ENCODE peak calls at places on chromosomes 5 and 9, in six cellular contexts. V is CD4-positive, alpha-beta memory T cell; A is tibial nerve; N is psoas muscle; U is GM23338; T is ascending aorta. G is an unnamed sample. For H3K36me3, the result is how much of the 10 kb centered on the place peaks cover.

GRCh38 chr9:83706703-83707517 is 848 bp downstream of the UBQLN1 start:
- DNase-seq in V (peak), A (no peak), N (peak), U (peak), T (peak), G (no peak)

GRCh38 chr5:105821800-105822199 is 1848.9 kb downstream of the EFNA5 start:
- DNase-seq in V (no peak), A (no peak), N (no peak), U (no peak), T (no peak), G (no peak)

GRCh38 chr9:121026260-121026691 is 23.8 kb downstream of the C5 start:
- DNase-seq in V (no peak), A (no peak), N (no peak), U (no peak), T (no peak), G (no peak)

GRCh38 chr5:33476992-33477391 is 36.2 kb downstream of the TARS1 start:
- DNase-seq in V (no peak), A (no peak), N (no peak), U (no peak), T (no peak), G (no peak)

GRCh38 chr9:90838098-90838497 is 36.5 kb downstream of the SYK start:
- DNase-seq in V (no peak), A (no peak), N (no peak), U (peak), T (no peak), G (no peak)

GRCh38 chr5:150116667-150117395 is 30.5 kb upstream of the CSF1R start:
- DNase-seq in V (no peak), A (peak), N (no peak), U (no peak), T (peak), G (peak)

GRCh38 chr5:173839117-173839713 is 48.9 kb upstream of the CPEB4 start:
- DNase-seq in V (no peak), A (no peak), N (no peak), U (no peak), T (no peak), G (no peak)

GRCh38 chr5:34660444-34660843 is 4.3 kb downstream of the RAI14 start:
- DNase-seq in V (no peak), A (no peak), N (no peak), U (no peak), T (no peak), G (no peak)

GRCh38 chr9:99782962-99783718 is 38.5 kb upstream of the NR4A3 start:
- DNase-seq in V (no peak), A (no peak), N (no peak), U (no peak), T (no peak), G (no peak)

GRCh38 chr5:118033686-118034338 is 954.5 kb downstream of the DTWD2 start:
- DNase-seq in V (no peak), A (no peak), N (peak), U (no peak), T (no peak), G (no peak)

GRCh38 chr9:92887880-92888338 is 10.1 kb upstream of the ZNF484 start:
- DNase-seq in V (peak), A (no peak), N (no peak), U (no peak), T (no peak), G (no peak)

GRCh38 chr5:157026789-157027424 is 32.0 kb downstream of the HAVCR1 start:
- DNase-seq in V (no peak), A (no peak), N (no peak), U (peak), T (no peak), G (no peak)

GRCh38 chr5:133113331-133114061 is 61.7 kb downstream of the HSPA4 start:
- DNase-seq in V (no peak), A (no peak), N (no peak), U (no peak), T (no peak), G (no peak)

GRCh38 chr5:26940981-26941380 is 97.4 kb downstream of the CDH9 start:
- DNase-seq in V (no peak), A (no peak), N (no peak), U (no peak), T (no peak), G (no peak)

GRCh38 chr5:80796861-80797260 is 142.1 kb upstream of the DHFR start:
- DNase-seq in V (no peak), A (no peak), N (no peak), U (no peak), T (no peak), G (no peak)

GRCh38 chr5:96259211-96259772 is 173.8 kb downstream of the PCSK1 start:
- DNase-seq in V (no peak), A (no peak), N (no peak), U (no peak), T (no peak), G (no peak)

GRCh38 chr5:111075520-111075919 is 4.0 kb downstream of the TSLP start:
- DNase-seq in V (no peak), A (no peak), N (no peak), U (no peak), T (no peak), G (no peak)

GRCh38 chr5:113176196-113176595 is 199.6 kb downstream of the DCP2 start:
- DNase-seq in V (no peak), A (no peak), N (no peak), U (no peak), T (no peak), G (no peak)

GRCh38 chr5:37478086-37478485 is 99.0 kb downstream of the WDR70 start:
- DNase-seq in V (no peak), A (no peak), N (no peak), U (no peak), T (no peak), G (no peak)

DNA sequence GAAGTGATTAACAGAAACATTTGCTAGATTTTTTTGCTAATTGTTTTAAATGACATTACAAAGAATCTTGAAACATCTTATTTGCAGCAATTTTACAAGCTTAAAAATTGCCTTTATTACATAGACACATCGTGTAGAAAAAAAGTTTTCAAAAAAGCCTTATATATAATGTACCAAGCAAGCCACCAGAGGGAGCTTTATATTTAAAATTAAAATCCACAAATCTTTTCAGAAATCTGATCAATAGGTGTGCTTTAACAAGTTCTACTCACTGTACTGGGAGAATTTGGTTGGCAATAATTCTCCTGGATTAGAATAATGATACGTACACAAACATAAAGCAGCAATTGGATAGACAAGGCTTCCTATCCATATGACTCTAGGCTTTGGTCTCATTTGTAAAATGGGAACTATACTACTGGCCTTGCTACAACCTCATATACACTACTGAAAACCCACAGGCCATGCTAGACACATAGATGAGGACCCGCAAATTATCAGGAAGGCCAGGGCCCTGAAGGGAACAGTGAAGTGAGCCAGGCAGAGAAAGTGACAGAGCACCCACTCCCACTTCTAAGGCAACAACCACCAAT is 4.8 kb downstream of the PSMB7 start:
- DNase-seq in V (no peak), A (no peak), N (no peak), U (peak), T (no peak), G (no peak)
- H3K36me3 ChIP-seq in V (half or more), A (under half), N (under half), U (half or more), T (half or more), G (half or more)

GRCh38 chr5:181205735-181206401 is 872 bp upstream of the TRIM7 start:
- DNase-seq in V (peak), A (no peak), N (no peak), U (no peak), T (no peak), G (no peak)
- H3K4me3 ChIP-seq in V (peak), A (peak), N (peak), U (peak), T (peak), G (peak)

GRCh38 chr9:136808075-136808780 is 480 bp downstream of the RABL6 start:
- DNase-seq in V (no peak), A (no peak), N (peak), U (no peak), T (no peak), G (no peak)

GRCh38 chr9:136806631-136807201 is 1.0 kb upstream of the RABL6 start:
- DNase-seq in V (no peak), A (no peak), N (no peak), U (no peak), T (no peak), G (no peak)

GRCh38 chr9:136806067-136806466 is 1.7 kb upstream of the RABL6 start:
- DNase-seq in V (no peak), A (no peak), N (no peak), U (no peak), T (no peak), G (no peak)

GRCh38 chr9:136807281-136808074 is at the start of gene RABL6:
- DNase-seq in V (peak), A (peak), N (peak), U (peak), T (peak), G (peak)

DNA sequence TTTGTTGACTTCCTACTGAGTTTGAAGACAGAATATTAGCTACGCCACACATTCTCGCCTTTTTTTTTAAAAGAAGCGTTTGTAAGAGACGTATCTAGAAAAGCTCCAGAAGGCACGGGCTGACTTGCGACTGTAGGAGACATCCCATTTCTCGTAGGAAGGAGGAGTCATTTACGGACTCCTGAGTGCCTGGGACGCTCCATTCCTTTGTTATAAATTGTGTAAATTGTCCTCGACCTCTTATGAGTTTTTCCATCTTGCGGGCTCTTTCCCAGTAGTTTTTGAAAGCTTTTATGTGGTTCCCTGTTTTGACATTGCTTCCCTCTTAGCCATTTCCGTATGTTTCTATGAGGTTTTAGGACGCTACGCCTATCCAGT is 1.0 kb downstream of the RABL6 start:
- DNase-seq in V (no peak), A (no peak), N (no peak), U (peak), T (no peak), G (no peak)
- H3K36me3 ChIP-seq in V (under half), A (under half), N (under half), U (under half), T (under half), G (under half)

DNA sequence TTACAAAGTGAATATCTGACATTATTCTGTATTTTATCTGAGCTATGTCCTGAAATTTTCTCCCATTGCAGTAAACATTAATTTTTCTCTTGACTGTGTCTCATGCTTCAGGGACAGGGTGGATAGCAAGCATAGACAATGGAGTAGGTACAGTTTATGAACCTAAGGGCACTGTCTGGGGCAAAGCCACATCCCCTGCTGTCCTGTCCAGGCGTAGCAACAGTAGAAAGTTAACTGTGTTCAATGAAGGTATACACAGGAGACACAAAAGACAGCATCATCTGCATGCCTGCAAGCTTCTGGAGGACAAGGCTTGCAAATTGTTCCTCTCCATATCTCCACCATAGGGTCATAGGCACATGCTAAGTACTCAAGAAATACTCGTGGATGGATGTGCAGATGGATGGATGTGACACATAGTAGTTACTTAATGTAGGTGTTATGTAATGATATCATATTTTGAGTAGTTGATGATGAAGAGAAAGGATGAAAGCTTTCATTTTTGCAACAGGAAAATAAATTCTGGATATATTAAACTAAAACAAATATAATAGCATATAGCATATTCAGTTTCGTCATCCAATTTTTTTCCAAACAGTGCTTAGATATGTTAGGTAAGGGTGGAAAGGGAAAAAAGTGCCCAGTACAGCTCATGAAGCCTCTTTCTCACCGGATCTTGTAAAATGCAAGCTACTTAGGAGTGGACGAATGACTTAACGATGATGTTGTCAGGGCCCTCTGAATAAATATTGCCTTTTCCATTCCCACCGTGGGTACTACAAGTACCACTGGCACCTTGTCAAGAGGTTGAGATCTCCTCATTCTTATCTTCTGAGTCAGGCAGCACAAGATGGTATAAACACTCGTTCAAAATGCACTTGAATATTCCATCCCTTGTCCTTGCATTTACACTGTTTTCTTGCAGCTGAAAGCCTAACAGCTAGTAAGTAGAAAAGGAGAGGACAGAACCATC is 19.9 kb upstream of the ZSWIM6 start:
- DNase-seq in V (no peak), A (no peak), N (no peak), U (no peak), T (peak), G (no peak)
- H3K4me3 ChIP-seq in V (no peak), A (no peak), N (no peak), U (no peak), T (no peak), G (no peak)

GRCh38 chr9:129093602-129094386 is 12.9 kb downstream of the DOLPP1 start:
- DNase-seq in V (no peak), A (no peak), N (no peak), U (no peak), T (no peak), G (no peak)
- H3K36me3 ChIP-seq in V (under half), A (under half), N (under half), U (under half), T (half or more), G (half or more)

GRCh38 chr9:79257215-79257614 is 314.6 kb upstream of the TLE4 start:
- DNase-seq in V (no peak), A (no peak), N (no peak), U (peak), T (no peak), G (no peak)
- H3K4me3 ChIP-seq in V (no peak), A (no peak), N (peak), U (no peak), T (no peak), G (no peak)

G was measured in right atrium auricular region.